ENCODE peak calls at places on chromosomes 2 and 18, in seven cellular contexts. F is DMS79 treated with DMSO at 0.1 percent for 48 hours, X is ACHN, Z is choroid plexus epithelial cell, I is NCI-H2171 treated with DMSO at 0.1 percent for 48 hours, H is HTR-8/SVneo, Q is fibroblast of pulmonary artery. U is an unnamed sample.

GRCh38 chr2:199460101-199460671 is 2.4 kb upstream of the SATB2 start:
- DNase-seq in Z (peak), H (no peak), X (peak), I (no peak), Q (peak), F (no peak), U (no peak)

GRCh38 chr2:101114815-101115214 is 36.4 kb downstream of the TBC1D8 start:
- DNase-seq in F (no peak), H (no peak), X (no peak), I (no peak), Q (no peak), Z (no peak), U (peak)

GRCh38 chr2:110702981-110703380 is 25.1 kb upstream of the BUB1 start:
- DNase-seq in Z (no peak), Q (no peak), X (no peak), F (no peak), H (no peak), I (no peak), U (no peak)

GRCh38 chr2:199882667-199883066 is 28.4 kb upstream of the C2orf69 start:
- DNase-seq in I (no peak), Q (no peak), Z (no peak), F (no peak), H (no peak), X (no peak), U (no peak)

GRCh38 chr2:288002-288742 is at the start of gene ALKAL2:
- DNase-seq in X (peak), I (no peak), Z (no peak), Q (peak), H (no peak), F (no peak), U (no peak)

GRCh38 chr18:34549367-34549766 is 160.7 kb upstream of the DTNA start:
- DNase-seq in Z (no peak), X (no peak), Q (no peak), F (no peak), H (no peak), I (no peak), U (no peak)

GRCh38 chr2:133063792-133064191 is 393.8 kb upstream of the LYPD1 start:
- DNase-seq in I (no peak), F (no peak), Z (peak), Q (peak), H (peak), X (peak), U (no peak)

GRCh38 chr18:42635378-42636048 is 480.0 kb downstream of the RIT2 start:
- DNase-seq in H (no peak), I (no peak), X (no peak), Z (no peak), F (no peak), Q (peak), U (no peak)

GRCh38 chr2:234496835-234497591 is at the start of gene ARL4C:
- DNase-seq in X (peak), Z (peak), Q (peak), H (peak), I (peak), F (peak), U (no peak)

GRCh38 chr2:199405241-199405640 is 52.5 kb downstream of the SATB2 start:
- DNase-seq in F (no peak), I (no peak), X (peak), H (peak), Z (peak), Q (peak), U (no peak)

GRCh38 chr2:107585851-107586250 is 240.8 kb upstream of the RGPD4 start:
- DNase-seq in F (no peak), I (no peak), H (no peak), X (no peak), Z (peak), Q (peak), U (no peak)

GRCh38 chr2:121333231-121333630 is 48.2 kb upstream of the TFCP2L1 start:
- DNase-seq in F (no peak), H (no peak), I (no peak), Z (no peak), Q (no peak), X (no peak), U (no peak)

GRCh38 chr18:64799378-64799777 is 650.5 kb upstream of the LINC00305 start:
- DNase-seq in X (no peak), F (no peak), Q (no peak), I (no peak), Z (no peak), H (no peak), U (no peak)

GRCh38 chr2:18614042-18614441 is 24.7 kb upstream of the NT5C1B start:
- DNase-seq in X (no peak), I (no peak), Z (peak), F (no peak), Q (no peak), H (no peak), U (no peak)

GRCh38 chr2:160207271-160207670 is 7.2 kb upstream of the ITGB6 start:
- DNase-seq in F (no peak), H (no peak), Z (no peak), X (peak), I (no peak), Q (no peak), U (no peak)

GRCh38 chr2:45145073-45145899 is 136.0 kb upstream of the SIX2 start:
- DNase-seq in Q (no peak), F (no peak), Z (no peak), I (no peak), H (no peak), X (no peak), U (no peak)

GRCh38 chr2:196849895-196850294 is 40.7 kb upstream of the C2orf66 start:
- DNase-seq in Z (peak), X (peak), I (peak), F (no peak), H (peak), Q (peak), U (no peak)

GRCh38 chr2:113755690-113756063 is 765 bp downstream of the SLC35F5 start:
- DNase-seq in X (peak), H (no peak), I (peak), Z (peak), Q (no peak), F (peak), U (no peak)

GRCh38 chr2:28082131-28082530 is 191.6 kb downstream of the BABAM2 start:
- DNase-seq in F (no peak), Q (peak), H (no peak), Z (peak), X (no peak), I (no peak), U (no peak)

GRCh38 chr2:26936855-26937254 is 33.6 kb upstream of the MAPRE3 start:
- DNase-seq in F (no peak), Q (no peak), Z (no peak), I (no peak), X (no peak), H (no peak), U (no peak)

GRCh38 chr2:62999905-63000304 is 50.7 kb upstream of the OTX1 start:
- DNase-seq in Q (peak), X (peak), F (no peak), H (peak), I (no peak), Z (peak), U (no peak)

GRCh38 chr2:48844418-48845155 is 89.1 kb upstream of the LHCGR start:
- DNase-seq in H (no peak), F (no peak), Z (peak), I (no peak), X (no peak), Q (peak), U (no peak)

GRCh38 chr2:189584662-189585061 is 4.1 kb upstream of the SLC40A1 start:
- DNase-seq in F (no peak), X (no peak), H (no peak), I (no peak), Q (no peak), Z (no peak), U (no peak)

GRCh38 chr2:79375817-79376216 is 137.0 kb upstream of the CTNNA2 start:
- DNase-seq in H (no peak), F (no peak), X (no peak), I (no peak), Z (no peak), Q (no peak), U (no peak)

GRCh38 chr18:42113529-42114191 is 158.6 kb downstream of the PIK3C3 start:
- DNase-seq in I (no peak), Q (peak), X (peak), Z (peak), H (no peak), F (no peak), U (no peak)

GRCh38 chr2:62624855-62625254 is 80.7 kb upstream of the EHBP1 start:
- DNase-seq in X (no peak), F (no peak), Z (no peak), H (no peak), Q (no peak), I (no peak), U (no peak)

GRCh38 chr2:46438794-46439193 is 40.6 kb upstream of the TMEM247 start:
- DNase-seq in Q (no peak), H (no peak), Z (no peak), X (no peak), F (no peak), I (no peak), U (no peak)

GRCh38 chr2:231711677-231712461 is 3.5 kb downstream of the PTMA start:
- DNase-seq in Q (no peak), F (no peak), X (no peak), H (no peak), Z (no peak), I (no peak), U (no peak)

GRCh38 chr2:43311276-43311675 is 84.9 kb upstream of the ZFP36L2 start:
- DNase-seq in X (no peak), I (no peak), F (no peak), Z (peak), H (no peak), Q (peak), U (no peak)

GRCh38 chr2:121608367-121608766 is 40.9 kb downstream of the CLASP1 start:
- DNase-seq in Z (peak), X (no peak), Q (peak), I (no peak), H (no peak), F (no peak), U (no peak)

U was measured in DMS 273 treated with DMSO at 0.1 percent for 48 hours.